ENCODE peak calls at places on chromosomes 1 and 21, in seven cellular contexts. W is heart right ventricle, M is HL-60, I is AG04450, B is AG04449, F is colonic mucosa, X is astrocyte. Y is an unnamed sample.

GRCh38 chr1:197314672-197315071 is 46.6 kb downstream of the CRB1 start:
- DNase-seq in W (no peak), M (no peak), I (no peak), B (no peak), F (no peak), X (no peak), Y (no peak)

GRCh38 chr21:32055305-32055704 is 182.5 kb downstream of the HUNK start:
- DNase-seq in W (no peak), M (no peak), I (no peak), B (no peak), F (no peak), X (no peak), Y (no peak)

GRCh38 chr1:112558634-112559033 is 49.9 kb downstream of the WNT2B start:
- DNase-seq in W (no peak), M (no peak), I (no peak), B (no peak), F (no peak), X (no peak), Y (no peak)

GRCh38 chr1:192589813-192590212 is 14.2 kb downstream of the RGS1 start:
- DNase-seq in W (no peak), M (no peak), I (no peak), B (no peak), F (no peak), X (peak), Y (no peak)

GRCh38 chr1:228280961-228281591 is 73.2 kb downstream of the OBSCN start:
- DNase-seq in W (no peak), M (no peak), I (no peak), B (no peak), F (no peak), X (no peak), Y (no peak)

GRCh38 chr1:16010837-16011236 is 6.8 kb downstream of the SRARP start:
- DNase-seq in W (no peak), M (no peak), I (no peak), B (no peak), F (no peak), X (no peak), Y (no peak)

GRCh38 chr1:26721669-26722355 is 26.0 kb downstream of the ARID1A start:
- DNase-seq in W (no peak), M (no peak), I (no peak), B (no peak), F (no peak), X (no peak), Y (peak)

GRCh38 chr1:66312316-66312715 is 221.6 kb upstream of the SGIP1 start:
- DNase-seq in W (no peak), M (no peak), I (no peak), B (no peak), F (no peak), X (no peak), Y (no peak)

GRCh38 chr1:12124693-12125421 is 41.9 kb upstream of the TNFRSF1B start:
- DNase-seq in W (peak), M (peak), I (peak), B (no peak), F (peak), X (peak), Y (peak)

GRCh38 chr1:200368556-200368955 is 41.3 kb downstream of the ZNF281 start:
- DNase-seq in W (no peak), M (no peak), I (no peak), B (no peak), F (no peak), X (no peak), Y (no peak)

GRCh38 chr21:38853421-38853919 is 47.7 kb downstream of the ETS2 start:
- DNase-seq in W (no peak), M (peak), I (peak), B (peak), F (peak), X (peak), Y (no peak)

GRCh38 chr1:172638885-172639831 is 19.7 kb upstream of the FASLG start:
- DNase-seq in W (no peak), M (no peak), I (peak), B (peak), F (peak), X (peak), Y (peak)

GRCh38 chr1:36482724-36483388 is at the start of gene CSF3R:
- DNase-seq in W (no peak), M (peak), I (no peak), B (no peak), F (no peak), X (no peak), Y (no peak)

GRCh38 chr1:188904201-188904600 is 1573.5 kb downstream of the BRINP3 start:
- DNase-seq in W (no peak), M (no peak), I (no peak), B (no peak), F (no peak), X (peak), Y (no peak)

GRCh38 chr1:5682626-5683235 is 309.5 kb downstream of the NPHP4 start:
- DNase-seq in W (no peak), M (no peak), I (no peak), B (no peak), F (no peak), X (no peak), Y (no peak)

GRCh38 chr1:147771216-147772125 is 11.1 kb upstream of the GJA5 start:
- DNase-seq in W (peak), M (no peak), I (no peak), B (no peak), F (no peak), X (no peak), Y (no peak)

GRCh38 chr1:23403038-23403336 is 21.6 kb downstream of the TCEA3 start:
- DNase-seq in W (no peak), M (peak), I (peak), B (no peak), F (no peak), X (peak), Y (no peak)

GRCh38 chr1:118947003-118947765 is 41.0 kb downstream of the TBX15 start:
- DNase-seq in W (no peak), M (no peak), I (no peak), B (no peak), F (no peak), X (no peak), Y (no peak)

GRCh38 chr1:96308314-96308713 is 413.3 kb upstream of the PTBP2 start:
- DNase-seq in W (no peak), M (peak), I (no peak), B (no peak), F (no peak), X (no peak), Y (no peak)

GRCh38 chr1:108082741-108083562 is 117.2 kb downstream of the SLC25A24 start:
- DNase-seq in W (no peak), M (no peak), I (no peak), B (no peak), F (no peak), X (no peak), Y (peak)

GRCh38 chr1:247336390-247336789 is 4.7 kb upstream of the ZNF496 start:
- DNase-seq in W (no peak), M (no peak), I (no peak), B (no peak), F (no peak), X (no peak), Y (no peak)

GRCh38 chr1:12629974-12630760 is 12.2 kb upstream of the DHRS3 start:
- DNase-seq in W (no peak), M (no peak), I (no peak), B (no peak), F (no peak), X (no peak), Y (no peak)

GRCh38 chr1:150053911-150054310 is 13.7 kb upstream of the VPS45 start:
- DNase-seq in W (no peak), M (peak), I (no peak), B (no peak), F (no peak), X (no peak), Y (no peak)

GRCh38 chr1:192914696-192915095 is 105.9 kb downstream of the RGS2 start:
- DNase-seq in W (no peak), M (no peak), I (no peak), B (no peak), F (no peak), X (no peak), Y (no peak)

GRCh38 chr1:121408354-121408753 is 223.6 kb downstream of the SRGAP2C start:
- DNase-seq in W (no peak), M (peak), I (no peak), B (no peak), F (no peak), X (no peak), Y (no peak)

GRCh38 chr1:151907363-151908139 is 1.8 kb downstream of the THEM4 start:
- DNase-seq in W (no peak), M (no peak), I (no peak), B (no peak), F (no peak), X (no peak), Y (peak)

GRCh38 chr1:13510499-13510898 is 3.3 kb downstream of the LRRC38 start:
- DNase-seq in W (no peak), M (no peak), I (no peak), B (no peak), F (no peak), X (no peak), Y (no peak)

GRCh38 chr1:22428672-22429071 is 23.0 kb upstream of the ZBTB40 start:
- DNase-seq in W (peak), M (peak), I (no peak), B (no peak), F (peak), X (peak), Y (peak)

GRCh38 chr1:224456637-224456953 is 22.0 kb upstream of the WDR26 start:
- DNase-seq in W (no peak), M (no peak), I (no peak), B (no peak), F (no peak), X (no peak), Y (no peak)

GRCh38 chr1:41009466-41009865 is 12.1 kb downstream of the SLFNL1 start:
- DNase-seq in W (no peak), M (no peak), I (no peak), B (no peak), F (no peak), X (no peak), Y (no peak)

GRCh38 chr1:203754455-203754864 is 10.5 kb upstream of the LAX1 start:
- DNase-seq in W (no peak), M (no peak), I (no peak), B (no peak), F (no peak), X (no peak), Y (peak)

GRCh38 chr21:45192332-45192731 is 95.4 kb downstream of the POFUT2 start:
- DNase-seq in W (no peak), M (no peak), I (no peak), B (no peak), F (no peak), X (no peak), Y (no peak)

GRCh38 chr1:182065126-182065845 is 3.8 kb upstream of the ZNF648 start:
- DNase-seq in W (no peak), M (no peak), I (no peak), B (no peak), F (no peak), X (no peak), Y (no peak)

GRCh38 chr1:77283701-77284425 is 2.0 kb downstream of the AK5 start:
- DNase-seq in W (no peak), M (no peak), I (no peak), B (no peak), F (no peak), X (no peak), Y (no peak)

GRCh38 chr1:230884646-230885045 is 16.3 kb upstream of the C1orf198 start:
- DNase-seq in W (no peak), M (no peak), I (no peak), B (no peak), F (no peak), X (no peak), Y (no peak)

GRCh38 chr1:57494679-57495078 is 70.8 kb upstream of the DAB1 start:
- DNase-seq in W (no peak), M (no peak), I (no peak), B (no peak), F (no peak), X (no peak), Y (no peak)

GRCh38 chr1:155688318-155689121 is at the start of the genes DAP3 and YY1AP1:
- DNase-seq in W (peak), M (peak), I (peak), B (peak), F (peak), X (peak), Y (peak)
- TF ChIP-seq CTCF in W (no peak), M (no peak), I (no peak), B (no peak), F (no peak), X (no peak), Y (no peak)

GRCh38 chr1:109198043-109198695 is 15.5 kb upstream of the SARS1 start:
- DNase-seq in W (peak), M (no peak), I (peak), B (no peak), F (no peak), X (peak), Y (no peak)

GRCh38 chr1:109199710-109200109 is 14.0 kb upstream of the SARS1 start:
- DNase-seq in W (no peak), M (peak), I (no peak), B (no peak), F (no peak), X (no peak), Y (peak)

GRCh38 chr1:109198745-109199144 is 15.0 kb upstream of the SARS1 start:
- DNase-seq in W (no peak), M (no peak), I (no peak), B (no peak), F (no peak), X (peak), Y (no peak)

GRCh38 chr1:109204484-109204883 is 9.2 kb upstream of the SARS1 start:
- DNase-seq in W (no peak), M (no peak), I (no peak), B (no peak), F (no peak), X (no peak), Y (no peak)

DNA sequence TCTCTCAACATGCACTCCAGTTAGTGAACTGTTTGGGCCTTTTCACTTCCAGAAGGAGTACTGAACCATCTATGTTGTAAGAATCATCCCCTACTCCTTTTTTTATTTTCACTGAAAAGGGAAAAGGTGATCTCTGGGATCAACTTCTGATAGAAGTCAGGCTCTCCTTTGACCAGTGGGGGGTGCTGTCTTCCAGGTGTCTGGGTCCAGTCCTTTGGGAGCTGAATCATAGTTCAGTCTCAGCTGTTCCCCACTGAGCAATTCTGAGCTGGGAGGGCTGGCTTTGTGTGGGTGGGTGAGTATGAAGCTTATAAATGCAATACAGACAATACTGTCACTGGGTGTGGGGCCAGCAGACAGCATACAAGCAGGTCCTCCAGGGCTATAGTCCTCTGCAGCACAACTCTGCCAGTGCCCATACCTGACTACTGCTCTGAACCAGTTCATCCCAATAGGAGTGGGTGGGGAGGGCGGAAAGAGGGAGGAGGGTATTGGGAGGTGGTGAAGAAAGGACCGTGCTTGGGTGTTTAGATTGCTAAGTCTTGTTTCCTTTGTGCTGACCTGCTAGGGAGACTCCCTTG is 12.5 kb upstream of the SARS1 start:
- DNase-seq in W (no peak), M (peak), I (peak), B (no peak), F (peak), X (peak), Y (peak)
- TF ChIP-seq CTCF in W (peak), M (no peak), I (peak), B (peak), F (peak), X (peak), Y (peak)

GRCh38 chr1:37602750-37603694 is 7.3 kb upstream of the GNL2 start:
- DNase-seq in W (peak), M (peak), I (no peak), B (no peak), F (no peak), X (no peak), Y (peak)
- TF ChIP-seq CTCF in W (peak), M (peak), I (peak), B (peak), F (peak), X (peak), Y (peak)

GRCh38 chr1:202002447-202002846 is 7.9 kb upstream of the ELF3 start:
- DNase-seq in W (no peak), M (no peak), I (no peak), B (no peak), F (no peak), X (no peak), Y (no peak)
- TF ChIP-seq CTCF in W (no peak), M (no peak), I (no peak), B (no peak), F (no peak), X (no peak), Y (no peak)

GRCh38 chr1:205437570-205437969 is 15.7 kb upstream of the LEMD1 start:
- DNase-seq in W (no peak), M (no peak), I (no peak), B (no peak), F (no peak), X (no peak), Y (no peak)

GRCh38 chr1:205440121-205440475 is 15.7 kb downstream of the BLACAT1 start:
- DNase-seq in W (no peak), M (no peak), I (no peak), B (no peak), F (no peak), X (no peak), Y (no peak)

GRCh38 chr1:205436776-205437485 is 15.1 kb upstream of the LEMD1 start:
- DNase-seq in W (no peak), M (no peak), I (no peak), B (no peak), F (no peak), X (no peak), Y (no peak)

GRCh38 chr1:205440476-205441317 is 15.1 kb downstream of the BLACAT1 start:
- DNase-seq in W (peak), M (peak), I (no peak), B (no peak), F (peak), X (peak), Y (peak)

GRCh38 chr1:205438213-205439158 is 16.6 kb upstream of the LEMD1 start:
- DNase-seq in W (peak), M (peak), I (peak), B (no peak), F (peak), X (peak), Y (no peak)
- TF ChIP-seq CTCF in W (peak), M (no peak), I (peak), B (peak), F (peak), X (peak), Y (no peak)

GRCh38 chr1:58931024-58931423 is 147.2 kb upstream of the JUN start:
- DNase-seq in W (no peak), M (no peak), I (no peak), B (no peak), F (no peak), X (no peak), Y (no peak)

GRCh38 chr1:58934711-58935110 is 150.9 kb upstream of the JUN start:
- DNase-seq in W (no peak), M (no peak), I (no peak), B (no peak), F (no peak), X (no peak), Y (no peak)

GRCh38 chr1:58931761-58932160 is 147.9 kb upstream of the JUN start:
- DNase-seq in W (no peak), M (no peak), I (no peak), B (no peak), F (no peak), X (no peak), Y (no peak)

GRCh38 chr1:58933599-58933926 is 149.7 kb upstream of the JUN start:
- DNase-seq in W (no peak), M (no peak), I (no peak), B (no peak), F (no peak), X (no peak), Y (no peak)

DNA sequence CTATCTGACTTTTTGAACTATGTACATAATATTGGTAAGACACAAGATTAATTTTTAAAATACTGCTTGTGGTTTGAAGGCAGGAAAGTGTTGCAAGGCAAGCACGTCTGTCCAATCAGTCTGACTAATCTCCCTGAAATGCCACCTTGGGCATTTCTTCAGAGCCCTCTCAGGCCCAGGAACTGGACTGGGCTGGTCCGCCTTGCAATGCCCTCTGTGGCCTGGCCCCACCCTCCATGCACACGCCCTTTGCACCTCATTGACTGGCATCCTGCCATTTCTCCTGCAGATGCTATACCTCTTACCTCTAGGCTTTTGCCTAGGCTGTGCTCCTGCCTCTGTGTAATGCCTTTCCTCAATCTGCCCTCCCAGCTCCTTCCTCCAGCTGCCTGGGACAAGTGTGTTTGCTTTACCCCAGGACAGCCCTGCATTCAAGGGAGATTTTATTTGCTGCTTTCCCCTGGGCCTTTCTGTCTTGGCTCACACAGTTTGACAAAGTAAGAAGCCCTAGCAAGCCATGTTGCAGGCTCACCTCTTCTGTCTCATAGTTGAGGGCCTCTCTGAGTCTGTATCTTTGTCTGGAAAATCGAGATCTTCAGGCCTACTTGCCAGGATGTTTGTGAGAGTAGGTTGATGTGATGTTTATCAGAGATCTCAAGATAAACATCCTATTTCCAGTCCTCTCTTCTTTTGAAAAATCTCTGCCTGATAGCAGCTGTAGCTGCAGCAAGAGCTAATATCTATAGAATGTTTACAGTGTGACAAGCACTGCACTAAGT is 149.2 kb upstream of the JUN start:
- DNase-seq in W (no peak), M (peak), I (no peak), B (peak), F (peak), X (peak), Y (no peak)
- TF ChIP-seq CTCF in W (no peak), M (no peak), I (no peak), B (no peak), F (no peak), X (no peak), Y (no peak)

DNA sequence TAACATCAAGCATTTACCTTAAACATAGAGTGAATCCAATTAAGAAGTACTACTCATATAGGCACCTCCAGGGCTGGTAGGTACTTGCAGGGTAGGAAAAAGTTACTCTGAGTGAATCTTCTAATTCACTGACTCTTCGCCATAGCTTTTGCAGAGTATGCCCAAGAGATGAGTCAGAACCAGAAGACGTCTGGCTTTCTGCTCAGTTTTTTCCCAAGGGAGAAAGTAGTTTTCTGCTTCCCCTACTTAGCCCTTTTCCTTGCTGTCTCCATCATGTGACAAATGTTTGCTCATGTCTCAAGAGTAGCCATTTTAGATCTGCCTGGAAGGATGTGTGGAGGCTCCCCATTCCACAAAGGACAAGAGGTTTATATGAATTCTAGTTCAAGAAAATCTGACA is 98.7 kb downstream of the ASH1L start:
- DNase-seq in W (no peak), M (no peak), I (peak), B (peak), F (no peak), X (peak), Y (no peak)
- TF ChIP-seq CTCF in W (no peak), M (no peak), I (no peak), B (no peak), F (no peak), X (no peak), Y (no peak)

GRCh38 chr1:156025873-156026272 is 5.1 kb upstream of the SSR2 start:
- DNase-seq in W (peak), M (peak), I (no peak), B (no peak), F (peak), X (peak), Y (peak)
- TF ChIP-seq CTCF in W (peak), M (peak), I (peak), B (peak), F (peak), X (peak), Y (peak)

Y was measured in activated CD8-positive, alpha-beta T cell treated with anti-CD3 and anti-CD28 coated beads for 36 hours.